ENCODE peak calls at places on chromosomes 12 and 14, in eight cellular contexts. L is pancreas, I is psoas muscle, W is uterus, C is fibroblast of lung, R is mammary epithelial cell, F is cardiac muscle cell, Q is body of pancreas. D is an unnamed sample.

GRCh38 chr14:50615566-50615965 is 52.5 kb downstream of the SAV1 start:
- DNase-seq in W (no peak), L (no peak), Q (no peak), R (no peak), C (no peak), I (no peak), F (no peak), D (no peak)

GRCh38 chr14:95299271-95299670 is 20.4 kb downstream of the CLMN start:
- DNase-seq in W (no peak), Q (no peak), I (no peak), F (no peak), R (no peak), L (no peak), C (no peak), D (no peak)

GRCh38 chr14:22044193-22044592 is 370.6 kb upstream of the OR4E1 start:
- DNase-seq in Q (no peak), C (no peak), F (no peak), I (no peak), W (no peak), R (no peak), L (no peak), D (no peak)

GRCh38 chr14:78598046-78598652 is 428.0 kb downstream of the NRXN3 start:
- DNase-seq in Q (peak; percentile 57), W (peak; percentile 13), R (peak; percentile 16), C (peak; percentile 42), F (peak; percentile 84), L (peak; percentile 36), I (peak; percentile 54), D (peak; percentile 57)

GRCh38 chr14:61559641-61560201 is 135.6 kb upstream of the HIF1A start:
- DNase-seq in I (no peak), Q (peak; percentile 45), F (no peak), L (no peak), R (no peak), W (no peak), C (no peak), D (no peak)

GRCh38 chr12:70842136-70842535 is 78.4 kb downstream of the PTPRR start:
- DNase-seq in W (no peak), L (no peak), R (no peak), F (no peak), I (no peak), Q (no peak), C (no peak), D (no peak)

GRCh38 chr14:101972126-101972785 is 7.9 kb downstream of the DYNC1H1 start:
- DNase-seq in L (peak; percentile 67), C (peak; percentile 100), W (peak; percentile 91), Q (peak; percentile 83), R (peak; percentile 99), F (no peak), I (peak; percentile 84), D (peak; percentile 100)

GRCh38 chr12:111304642-111305071 is 64.2 kb downstream of the PHETA1 start:
- DNase-seq in C (no peak), F (no peak), R (no peak), L (no peak), Q (no peak), W (no peak), I (no peak), D (peak; percentile 20)

GRCh38 chr12:45726594-45727300 is 2.8 kb upstream of the ARID2 start:
- DNase-seq in Q (peak; percentile 76), L (peak; percentile 60), R (peak; percentile 39), W (peak; percentile 63), C (peak; percentile 46), I (peak; percentile 81), F (peak; percentile 58), D (peak; percentile 19)

GRCh38 chr12:45468751-45469615 is 253.1 kb downstream of the ANO6 start:
- DNase-seq in W (no peak), C (no peak), L (no peak), Q (no peak), F (no peak), I (no peak), R (no peak), D (no peak)

GRCh38 chr14:22830329-22831010 is 783 bp downstream of the MRPL52 start:
- DNase-seq in Q (no peak), L (no peak), C (no peak), I (no peak), F (no peak), R (no peak), W (no peak), D (no peak)

GRCh38 chr12:88993655-88994054 is 358.6 kb downstream of the DUSP6 start:
- DNase-seq in F (peak; percentile 43), C (peak; percentile 64), I (no peak), R (peak; percentile 43), Q (no peak), W (no peak), L (no peak), D (peak; percentile 24)

GRCh38 chr14:78091361-78091760 is 78.8 kb upstream of the NRXN3 start:
- DNase-seq in Q (no peak), F (no peak), I (no peak), W (no peak), R (no peak), L (no peak), C (no peak), D (no peak)

GRCh38 chr12:121278450-121279375 is 17.8 kb downstream of the CAMKK2 start:
- DNase-seq in L (peak; percentile 69), I (peak; percentile 55), C (peak; percentile 53), Q (peak; percentile 58), W (no peak), F (no peak), R (no peak), D (no peak)

GRCh38 chr12:107304588-107305532 is 211.5 kb upstream of the CRY1 start:
- DNase-seq in L (no peak), F (no peak), W (no peak), I (no peak), Q (no peak), R (peak; percentile 24), C (peak; percentile 65), D (no peak)

GRCh38 chr12:57579011-57579410 is 12.0 kb upstream of the PIP4K2C start:
- DNase-seq in Q (no peak), I (no peak), C (peak; percentile 9), L (no peak), W (no peak), R (no peak), F (no peak), D (no peak)

GRCh38 chr12:101773560-101774206 is 34.4 kb upstream of the SYCP3 start:
- DNase-seq in W (peak; percentile 59), C (peak; percentile 48), I (peak; percentile 60), F (peak; percentile 67), L (peak; percentile 44), R (peak; percentile 57), Q (peak; percentile 73), D (peak; percentile 56)

GRCh38 chr12:60205500-60205899 is 609.7 kb downstream of the SLC16A7 start:
- DNase-seq in I (no peak), R (peak; percentile 49), F (peak; percentile 32), C (peak; percentile 76), W (no peak), L (peak; percentile 7), Q (peak; percentile 50), D (no peak)

GRCh38 chr14:101707285-101707842 is 54.1 kb upstream of the PPP2R5C start:
- DNase-seq in L (peak; percentile 37), I (no peak), W (peak; percentile 60), Q (peak; percentile 62), C (peak; percentile 73), F (peak; percentile 85), R (peak; percentile 58), D (peak; percentile 66)

GRCh38 chr14:57261604-57262003 is 7.1 kb downstream of the EXOC5 start:
- DNase-seq in W (no peak), Q (peak; percentile 6), C (no peak), R (no peak), L (no peak), I (no peak), F (no peak), D (no peak)
- H3K4me3 ChIP-seq in W (no peak overlapping the region), Q (no peak overlapping the region), C (no peak overlapping the region), R (no peak overlapping the region), L (no peak overlapping the region), I (no peak overlapping the region), F (no peak overlapping the region), D (no peak overlapping the region)

DNA sequence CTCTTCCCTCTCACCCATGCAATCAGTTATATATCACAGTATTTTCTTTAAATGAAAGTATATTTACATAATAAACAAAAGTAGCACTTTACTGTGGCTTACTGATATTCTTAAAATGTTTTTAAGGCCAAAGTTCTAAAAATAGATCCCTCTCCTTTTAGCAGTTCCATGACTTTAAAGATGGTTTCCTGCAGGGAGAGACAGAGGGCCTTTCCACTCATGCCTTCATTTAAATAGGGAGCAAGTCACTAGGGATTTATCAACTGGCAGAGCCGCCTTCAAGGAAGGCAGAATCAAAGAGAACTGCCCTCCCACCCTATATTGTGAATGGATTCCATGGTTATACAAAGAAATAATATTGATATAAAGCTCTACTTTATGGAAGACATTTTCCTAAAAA is 55.5 kb downstream of the DUSP16 start:
- DNase-seq in Q (no peak), I (no peak), L (no peak), C (no peak), W (no peak), R (no peak), F (peak; percentile 35), D (no peak)
- TF ChIP-seq CTCF in Q (no peak), I (no peak), L (no peak), C (no peak), W (no peak), R (no peak), F (no peak), D (no peak)

DNA sequence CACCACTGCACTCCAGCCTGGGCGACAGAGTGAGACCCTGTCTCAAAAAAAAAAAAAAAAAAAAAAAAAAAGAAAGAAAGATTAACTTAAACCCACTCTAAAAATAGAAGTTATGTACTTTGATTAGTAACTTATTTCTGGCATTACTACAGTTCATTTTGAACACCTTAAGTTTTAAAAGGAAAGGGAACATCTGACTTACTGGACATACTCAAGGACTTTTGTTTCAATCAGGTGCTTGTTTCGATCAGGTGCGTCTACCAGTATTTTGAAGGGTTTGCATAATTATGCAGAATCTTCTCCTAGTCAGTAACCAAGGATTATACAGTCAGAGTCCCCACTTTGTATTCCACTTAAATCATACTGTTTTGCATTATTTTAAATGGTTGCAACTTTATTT is 105.6 kb downstream of the DERA start:
- DNase-seq in Q (no peak), F (no peak), W (no peak), R (no peak), I (no peak), C (no peak), L (no peak), D (no peak)
- H3K36me3 ChIP-seq in Q (no peaks in the 10 kb centered on the region), F (no peaks in the 10 kb centered on the region), W (no peaks in the 10 kb centered on the region), R (peaks cover 2% of the 10 kb centered on the region), I (no peaks in the 10 kb centered on the region), C (no peaks in the 10 kb centered on the region), L (no peaks in the 10 kb centered on the region), D (no peaks in the 10 kb centered on the region)

DNA sequence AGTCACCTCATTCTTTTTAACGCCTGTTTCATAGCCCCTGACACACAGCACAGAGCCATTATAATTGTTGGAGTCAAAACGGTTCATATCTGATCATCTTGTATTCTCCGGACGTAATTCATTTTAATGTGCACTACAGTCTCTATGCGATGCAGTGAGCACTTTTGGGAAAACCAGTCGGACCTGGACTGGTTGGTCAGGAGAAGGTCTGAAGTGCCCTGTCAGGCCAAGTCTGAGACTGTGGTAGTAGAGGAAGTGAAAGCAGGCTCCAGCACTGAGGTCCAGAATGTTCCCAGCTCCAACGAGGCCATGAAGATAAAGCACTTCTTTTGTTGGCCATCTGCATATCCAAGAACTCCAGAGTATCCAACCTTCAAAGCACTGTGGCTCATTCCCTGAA is 117.1 kb upstream of the NCOR2 start:
- DNase-seq in F (no peak), C (no peak), R (no peak), Q (no peak), I (no peak), L (no peak), W (peak; percentile 56), D (no peak)
- H3K4me3 ChIP-seq in F (no peak overlapping the region), C (peak overlapping the region; percentile 18), R (peak overlapping the region; percentile 40), Q (no peak overlapping the region), I (no peak overlapping the region), L (no peak overlapping the region), W (peak overlapping the region; percentile 2), D (peak overlapping the region; percentile 22)

GRCh38 chr12:5200276-5201087 is 156.8 kb downstream of the KCNA5 start:
- DNase-seq in R (no peak), F (peak; percentile 84), L (peak; percentile 53), Q (peak; percentile 63), W (peak; percentile 16), C (no peak), I (peak; percentile 74), D (peak; percentile 20)
- TF ChIP-seq CTCF in R (peak; percentile 73), F (peak; percentile 46), L (no peak), Q (peak; percentile 40), W (peak; percentile 31), C (peak; percentile 47), I (peak; percentile 71), D (peak; percentile 81)